ENCODE peak calls at places on chromosomes 5 and 9, in eight cellular contexts. M is type B pancreatic cell, S is brain microvascular endothelial cell, X is NB4, J is astrocyte, G is IMR-90, K is astrocyte of the cerebellum, L is fibroblast of lung. U is an unnamed sample.

GRCh38 chr5:177509361-177509951 is at the start of gene DOK3:
- DNase-seq in M (no peak), S (no peak), X (peak), J (no peak), G (no peak), K (no peak), L (no peak), U (no peak)

GRCh38 chr5:82586597-82586996 is 308.4 kb upstream of the RPS23 start:
- DNase-seq in M (no peak), S (no peak), X (no peak), J (no peak), G (no peak), K (no peak), L (no peak), U (no peak)

GRCh38 chr9:98944130-98945074 is 695 bp downstream of the COL15A1 start:
- DNase-seq in M (no peak), S (no peak), X (peak), J (no peak), G (no peak), K (no peak), L (peak), U (no peak)

GRCh38 chr9:125701351-125701750 is 5.7 kb downstream of the MAPKAP1 start:
- DNase-seq in M (no peak), S (peak), X (no peak), J (peak), G (peak), K (peak), L (peak), U (peak)

GRCh38 chr5:151611127-151611775 is 20.1 kb upstream of the FAT2 start:
- DNase-seq in M (no peak), S (no peak), X (no peak), J (no peak), G (no peak), K (no peak), L (no peak), U (no peak)

GRCh38 chr5:124310453-124310852 is 436.0 kb downstream of the ZNF608 start:
- DNase-seq in M (no peak), S (no peak), X (no peak), J (no peak), G (no peak), K (no peak), L (no peak), U (no peak)

GRCh38 chr5:55427157-55427556 is 107.6 kb downstream of the PLPP1 start:
- DNase-seq in M (no peak), S (peak), X (no peak), J (peak), G (peak), K (no peak), L (peak), U (peak)

GRCh38 chr5:108260105-108260857 is 121.6 kb downstream of the FBXL17 start:
- DNase-seq in M (peak), S (peak), X (peak), J (peak), G (peak), K (peak), L (peak), U (peak)

GRCh38 chr5:114449836-114450515 is 88.1 kb downstream of the KCNN2 start:
- DNase-seq in M (peak), S (peak), X (peak), J (peak), G (peak), K (peak), L (peak), U (peak)

GRCh38 chr9:29129763-29130162 is 1556.5 kb upstream of the C9orf72 start:
- DNase-seq in M (no peak), S (no peak), X (peak), J (no peak), G (no peak), K (no peak), L (no peak), U (no peak)

GRCh38 chr9:114538241-114538640 is 33.0 kb upstream of the WHRN start:
- DNase-seq in M (no peak), S (no peak), X (peak), J (no peak), G (no peak), K (no peak), L (no peak), U (no peak)
- TF ChIP-seq CTCF in M (no peak), S (peak), X (peak), J (peak), G (no peak), K (no peak), L (no peak), U (peak)

GRCh38 chr5:181167814-181168488 is 20.6 kb downstream of the OR2V2 start:
- DNase-seq in M (no peak), S (no peak), X (peak), J (no peak), G (no peak), K (no peak), L (no peak), U (no peak)
- TF ChIP-seq CTCF in M (peak), S (peak), X (peak), J (peak), G (peak), K (peak), L (peak), U (peak)

DNA sequence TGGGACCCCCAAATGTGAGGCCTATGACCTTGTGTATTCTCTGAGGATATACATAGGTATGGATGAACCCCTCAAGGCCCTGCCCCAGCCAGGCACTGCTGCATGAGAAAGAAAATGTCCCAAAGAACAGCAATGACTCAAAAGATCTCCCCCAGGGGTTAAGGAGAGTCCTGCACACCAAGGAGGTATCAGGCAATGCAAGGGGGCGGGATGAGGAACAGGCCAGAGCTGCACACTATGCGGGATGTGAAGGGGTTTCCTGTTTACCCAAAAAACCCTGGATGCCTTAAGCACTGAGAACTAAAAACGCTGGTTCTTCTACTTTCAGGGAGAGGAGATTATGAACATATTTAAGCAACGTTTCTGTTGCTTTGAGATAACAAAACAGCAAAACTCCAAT is 3.4 kb downstream of the RAPGEF1 start:
- DNase-seq in M (no peak), S (no peak), X (peak), J (no peak), G (no peak), K (no peak), L (no peak), U (no peak)
- TF ChIP-seq CTCF in M (no peak), S (peak), X (no peak), J (no peak), G (no peak), K (no peak), L (no peak), U (no peak)

GRCh38 chr9:92245005-92245797 is 48.3 kb downstream of the IARS1 start:
- DNase-seq in M (no peak), S (peak), X (peak), J (peak), G (peak), K (peak), L (peak), U (peak)

GRCh38 chr9:92242115-92242778 is 51.2 kb downstream of the IARS1 start:
- DNase-seq in M (no peak), S (peak), X (no peak), J (peak), G (peak), K (peak), L (peak), U (peak)

GRCh38 chr9:92247296-92247695 is 46.2 kb downstream of the IARS1 start:
- DNase-seq in M (no peak), S (peak), X (no peak), J (no peak), G (peak), K (no peak), L (peak), U (no peak)

GRCh38 chr9:92247981-92248380 is 45.5 kb downstream of the IARS1 start:
- DNase-seq in M (no peak), S (no peak), X (no peak), J (no peak), G (no peak), K (no peak), L (no peak), U (no peak)

GRCh38 chr9:92242779-92243136 is 50.7 kb downstream of the IARS1 start:
- DNase-seq in M (no peak), S (no peak), X (no peak), J (no peak), G (no peak), K (no peak), L (no peak), U (no peak)
- TF ChIP-seq CTCF in M (no peak), S (no peak), X (no peak), J (no peak), G (no peak), K (no peak), L (no peak), U (peak)

DNA sequence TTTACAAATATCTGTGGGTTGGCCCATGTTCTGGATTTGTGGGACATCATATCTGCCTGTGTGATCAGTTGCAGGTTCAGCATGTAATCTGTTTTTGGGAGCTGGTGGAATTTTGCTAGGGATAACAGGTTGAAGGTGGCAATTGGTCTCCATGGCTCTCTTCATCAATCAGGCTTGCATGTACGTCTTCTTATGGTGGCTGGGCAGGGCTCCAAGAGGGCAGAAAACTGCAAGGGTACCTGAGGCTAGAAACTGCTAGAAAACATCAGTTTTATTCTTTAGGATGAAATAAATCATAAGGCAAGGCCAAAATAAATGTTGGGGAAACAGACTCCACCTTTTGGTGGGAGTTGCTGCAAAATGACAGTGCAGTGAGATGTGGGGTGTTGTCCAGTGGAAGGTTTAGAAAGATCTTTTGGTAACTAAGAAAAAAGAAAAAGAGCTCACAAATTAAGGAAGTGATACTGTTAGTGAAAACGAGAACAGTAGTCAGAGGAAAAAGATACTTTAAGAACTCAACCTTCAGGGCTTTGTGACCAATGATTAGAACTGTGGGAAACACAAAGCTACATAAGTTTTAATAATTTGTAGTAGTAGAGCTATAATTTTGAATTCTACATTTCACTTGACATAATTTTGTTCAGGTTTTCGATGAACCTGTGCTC is 300.7 kb upstream of the IZUMO3 start:
- DNase-seq in M (no peak), S (no peak), X (no peak), J (no peak), G (no peak), K (no peak), L (no peak), U (no peak)
- TF ChIP-seq CTCF in M (no peak), S (no peak), X (no peak), J (no peak), G (no peak), K (no peak), L (no peak), U (no peak)

GRCh38 chr5:61303348-61303747 is 28.7 kb upstream of the ZSWIM6 start:
- DNase-seq in M (no peak), S (no peak), X (no peak), J (no peak), G (no peak), K (no peak), L (no peak), U (no peak)

GRCh38 chr5:61301820-61302563 is 30.1 kb upstream of the ZSWIM6 start:
- DNase-seq in M (no peak), S (peak), X (no peak), J (peak), G (peak), K (peak), L (peak), U (peak)

GRCh38 chr5:61298580-61298979 is 33.5 kb upstream of the ZSWIM6 start:
- DNase-seq in M (no peak), S (peak), X (no peak), J (peak), G (peak), K (no peak), L (peak), U (no peak)

GRCh38 chr5:61299254-61299653 is 32.8 kb upstream of the ZSWIM6 start:
- DNase-seq in M (no peak), S (no peak), X (no peak), J (no peak), G (no peak), K (no peak), L (peak), U (no peak)

DNA sequence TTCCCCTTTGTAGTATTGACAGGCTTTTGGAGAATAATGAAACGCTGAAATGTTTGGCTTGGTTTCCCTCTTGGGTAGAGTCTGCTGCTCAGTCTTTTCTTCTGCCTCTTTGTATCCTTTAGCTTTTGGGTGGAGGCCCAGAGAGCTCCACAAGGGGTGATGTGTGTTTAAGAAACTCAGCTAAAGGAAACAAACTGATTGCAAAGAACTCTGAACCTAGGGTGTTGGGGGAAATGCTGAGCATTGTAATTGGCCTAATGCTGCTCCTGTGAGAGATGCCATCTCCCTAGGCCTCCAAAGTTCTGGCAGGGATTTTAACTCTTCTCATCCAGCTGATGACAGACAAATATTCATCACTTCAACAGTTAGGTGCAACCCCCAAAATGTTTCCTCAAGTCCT is 30.7 kb upstream of the ZSWIM6 start:
- DNase-seq in M (no peak), S (no peak), X (no peak), J (no peak), G (peak), K (peak), L (peak), U (peak)
- TF ChIP-seq CTCF in M (no peak), S (peak), X (no peak), J (no peak), G (peak), K (peak), L (peak), U (peak)

DNA sequence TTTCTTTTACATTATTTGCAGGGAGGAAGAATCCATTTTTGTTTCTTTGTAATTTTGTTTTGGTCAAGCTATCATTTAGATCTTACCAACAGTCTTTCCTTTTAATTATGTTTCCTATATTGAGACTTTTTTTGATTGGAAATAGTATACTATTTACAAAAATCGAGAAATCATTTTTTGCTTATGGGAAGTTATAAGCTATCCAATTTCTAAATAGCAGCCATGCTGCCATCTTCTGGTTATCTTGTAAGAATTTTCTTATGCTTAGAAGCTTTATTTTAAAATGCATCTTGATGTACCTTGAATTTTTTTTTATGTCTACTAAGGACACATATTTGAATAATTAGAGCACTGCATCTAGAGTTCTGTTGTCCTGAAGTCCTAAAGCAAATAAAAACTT is 821.2 kb downstream of the PTPRD start:
- DNase-seq in M (no peak), S (no peak), X (peak), J (no peak), G (no peak), K (peak), L (peak), U (no peak)
- TF ChIP-seq CTCF in M (peak), S (no peak), X (no peak), J (peak), G (no peak), K (no peak), L (no peak), U (peak)

GRCh38 chr9:136614967-136615623 is 47.6 kb upstream of the EGFL7 start:
- DNase-seq in M (no peak), S (no peak), X (no peak), J (no peak), G (no peak), K (no peak), L (peak), U (no peak)
- TF ChIP-seq CTCF in M (no peak), S (no peak), X (no peak), J (no peak), G (no peak), K (no peak), L (no peak), U (no peak)